ENCODE peak calls at places on chromosomes 6 and 20, in six cellular contexts. P is mucosa of descending colon; Y is lung; S is stimulated activated naive CD8-positive, alpha-beta T cell treated with anti-CD3 and anti-CD28 coated beads, Interleukin-15, amount 100 ng/mL, for 72 hours; N is activated CD8-positive, alpha-beta T cell treated with anti-CD3 and anti-CD28 coated beads for 36 hours; W is left cardiac atrium. F is an unnamed sample.
A peak's percentile ranks its signal among the peaks of the same experiment; 100 is the strongest.

GRCh38 chr20:8667306-8667705 is 401.6 kb upstream of the PLCB4 start:
- ATAC-seq in P (no peak), Y (no peak), S (no peak), N (no peak), W (peak; percentile 87), F (no peak)

GRCh38 chr6:39357998-39358686 is 35.6 kb upstream of the KCNK16 start:
- ATAC-seq in P (peak; percentile 68), Y (no peak), S (no peak), N (no peak), W (peak; percentile 45), F (no peak)

GRCh38 chr6:157744202-157744601 is 78.8 kb upstream of the SNX9 start:
- ATAC-seq in P (no peak), Y (no peak), S (no peak), N (no peak), W (no peak), F (peak; percentile 85)

GRCh38 chr6:86016567-86016966 is 373.9 kb upstream of the SYNCRIP start:
- ATAC-seq in P (no peak), Y (no peak), S (no peak), N (no peak), W (no peak), F (no peak)

GRCh38 chr6:82740066-82740465 is 325.6 kb downstream of the UBE3D start:
- ATAC-seq in P (no peak), Y (no peak), S (no peak), N (no peak), W (no peak), F (no peak)

GRCh38 chr20:39089797-39090196 is 127.7 kb downstream of the DHX35 start:
- ATAC-seq in P (no peak), Y (no peak), S (no peak), N (no peak), W (no peak), F (no peak)

GRCh38 chr20:43789593-43789992 is 62.8 kb upstream of the GTSF1L start:
- ATAC-seq in P (no peak), Y (no peak), S (peak; percentile 43), N (no peak), W (no peak), F (no peak)

GRCh38 chr6:19297880-19298279 is 539.3 kb upstream of the ID4 start:
- ATAC-seq in P (no peak), Y (no peak), S (no peak), N (no peak), W (peak; percentile 78), F (no peak)

GRCh38 chr6:5990776-5991175 is 15.9 kb downstream of the NRN1 start:
- ATAC-seq in P (no peak), Y (no peak), S (no peak), N (no peak), W (no peak), F (no peak)

GRCh38 chr20:19026901-19027644 is 185.4 kb upstream of the SLC24A3 start:
- ATAC-seq in P (peak; percentile 26), Y (peak; percentile 12), S (no peak), N (no peak), W (no peak), F (no peak)

GRCh38 chr6:21451546-21452013 is 142.0 kb upstream of the SOX4 start:
- ATAC-seq in P (peak; percentile 58), Y (no peak), S (no peak), N (no peak), W (no peak), F (no peak)

F was measured in SK-N-SH treated with all-trans-retinoic acid at 6 μM for 48 hours.